ENCODE peak calls at places on chromosome 21, in five cellular contexts. A is Peyer's patch, K is GM12878, X is A549, V is heart left ventricle. T is an unnamed sample.

GRCh38 chr21:30345014-30345413 is 3.4 kb downstream of the KRTAP23-1 start:
- DNase-seq in A (no peak), V (no peak), X (no peak), K (no peak), T (no peak)

GRCh38 chr21:43917515-43918384 is 52.7 kb downstream of the AGPAT3 start:
- DNase-seq in V (peak), K (peak), A (no peak), X (no peak), T (peak)

GRCh38 chr21:33975548-33976081 is 60.0 kb upstream of the ATP5PO start:
- DNase-seq in K (peak), A (peak), X (no peak), V (no peak), T (no peak)

GRCh38 chr21:29299906-29300546 is 1.3 kb downstream of the BACH1 start:
- DNase-seq in K (peak), X (peak), V (peak), A (peak), T (peak)

GRCh38 chr21:44299085-44299457 is 782 bp upstream of the PFKL start:
- DNase-seq in A (no peak), K (no peak), X (no peak), V (no peak), T (no peak)

GRCh38 chr21:34599534-34600101 is 15.3 kb downstream of the RCAN1 start:
- DNase-seq in A (no peak), K (no peak), V (no peak), X (no peak), T (no peak)

GRCh38 chr21:19557488-19557887 is 1153.9 kb upstream of the TMPRSS15 start:
- DNase-seq in V (no peak), A (no peak), K (no peak), X (no peak), T (no peak)

GRCh38 chr21:41378849-41379248 is 17.0 kb downstream of the MX2 start:
- DNase-seq in K (no peak), V (peak), A (peak), X (no peak), T (no peak)

GRCh38 chr21:15793547-15794235 is 63.9 kb downstream of the USP25 start:
- DNase-seq in A (no peak), X (no peak), V (no peak), K (no peak), T (no peak)

GRCh38 chr21:23812485-23812884 is 1794.8 kb downstream of the MRPL39 start:
- DNase-seq in A (no peak), V (no peak), K (no peak), X (no peak), T (no peak)
- TF ChIP-seq POLR2A in A (no peak), V (no peak), K (no peak), X (no peak), T (no peak)

DNA sequence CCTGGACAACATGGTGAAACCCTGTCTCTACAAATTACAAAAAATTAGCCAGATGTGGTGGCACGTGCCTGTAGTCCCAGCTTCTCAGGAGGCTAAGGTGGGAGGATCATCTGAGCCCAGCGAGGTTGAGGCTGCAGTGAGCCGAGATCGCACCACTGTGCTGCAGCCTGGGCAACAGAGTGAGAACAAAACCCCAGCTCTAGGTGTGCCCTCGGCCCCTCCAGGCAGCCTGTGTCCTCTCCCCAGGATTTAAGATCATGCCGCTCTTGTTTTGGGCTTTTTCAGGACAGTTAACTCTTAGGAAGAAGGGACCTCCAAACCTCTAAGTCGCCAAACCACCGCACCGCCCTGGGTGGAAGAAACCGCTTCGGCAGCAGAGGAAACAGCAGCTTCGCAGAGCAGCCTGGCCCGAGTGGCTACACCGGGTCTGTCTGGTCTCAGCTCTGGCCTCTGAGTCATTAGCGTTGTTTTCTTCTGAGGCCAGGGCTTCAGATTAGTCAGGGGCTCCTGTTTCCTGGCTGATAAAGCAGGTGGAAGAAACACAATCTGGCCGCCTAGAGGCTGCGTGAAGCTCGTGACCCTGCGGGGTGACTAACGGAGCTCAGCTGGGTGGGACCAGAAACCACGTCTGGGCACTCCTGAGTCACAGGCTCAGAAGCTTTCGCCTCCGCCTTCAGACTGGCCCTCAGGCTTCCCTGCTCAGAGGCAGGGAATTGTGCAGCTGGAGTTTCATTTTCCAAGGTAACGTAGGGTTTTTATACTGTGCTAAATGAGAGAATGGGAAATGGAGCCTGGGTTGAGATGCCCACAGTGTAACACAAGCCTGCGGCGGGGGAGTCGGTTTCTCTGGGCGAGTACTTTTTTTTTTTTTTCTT is 44.7 kb downstream of the CHAF1B start:
- DNase-seq in A (peak), V (peak), X (peak), K (peak), T (peak)
- TF ChIP-seq POLR2A in A (no peak), V (peak), X (peak), K (peak), T (no peak)

GRCh38 chr21:45322960-45323461 is 35.3 kb upstream of the POFUT2 start:
- DNase-seq in V (peak), A (no peak), K (no peak), X (peak), T (no peak)

GRCh38 chr21:45325206-45326168 is 37.8 kb upstream of the POFUT2 start:
- DNase-seq in V (peak), X (no peak), A (no peak), K (no peak), T (no peak)

GRCh38 chr21:45326169-45326833 is 38.6 kb upstream of the POFUT2 start:
- DNase-seq in A (no peak), X (no peak), K (no peak), V (peak), T (no peak)

GRCh38 chr21:45323487-45324380 is 36.0 kb upstream of the POFUT2 start:
- DNase-seq in K (no peak), A (no peak), V (peak), X (no peak), T (no peak)

DNA sequence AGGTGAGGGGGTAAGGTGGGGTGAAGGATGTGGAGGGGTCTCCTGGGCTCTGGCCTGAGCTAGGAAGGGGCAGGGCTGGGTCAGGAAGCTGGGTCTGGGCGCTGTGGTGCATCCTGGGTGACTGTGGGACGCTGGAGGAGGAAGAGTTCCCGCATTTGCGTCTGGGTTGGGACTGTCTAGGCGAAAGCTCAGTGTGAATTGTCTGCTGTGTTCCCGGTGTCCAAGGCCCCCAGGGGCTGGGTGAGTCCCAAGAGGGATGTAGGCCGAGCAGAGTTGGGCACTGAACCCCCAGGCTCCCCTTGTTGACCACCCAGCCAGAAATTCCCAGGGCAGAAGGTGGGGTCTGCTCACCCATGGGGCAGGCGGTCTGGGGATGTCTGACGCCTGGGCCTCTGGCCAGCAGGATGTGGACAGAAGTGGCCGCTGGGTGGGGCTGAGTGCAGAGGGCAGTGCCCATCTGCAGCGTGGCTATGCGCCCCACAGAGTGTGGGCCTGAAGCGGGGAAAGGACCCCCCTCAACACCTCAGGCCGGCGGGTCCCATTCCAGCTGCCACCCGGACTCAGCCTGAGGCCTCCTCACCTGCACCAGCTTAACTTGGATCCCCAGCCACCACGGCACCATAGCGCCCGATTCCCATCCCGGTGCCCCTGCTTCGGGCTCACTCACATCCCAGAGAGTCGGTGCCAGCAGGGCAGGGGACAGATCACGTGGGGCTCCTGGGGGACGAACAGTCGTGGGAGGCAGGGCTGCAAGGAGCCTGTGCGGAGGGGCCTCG is 36.9 kb upstream of the POFUT2 start:
- DNase-seq in V (peak), K (no peak), A (no peak), X (peak), T (no peak)
- TF ChIP-seq POLR2A in V (no peak), K (no peak), A (no peak), X (peak), T (no peak)

GRCh38 chr21:39313457-39314154 is at the start of gene BRWD1:
- DNase-seq in K (no peak), X (peak), V (peak), A (peak), T (peak)
- TF ChIP-seq POLR2A in K (peak), X (peak), V (peak), A (peak), T (no peak)